ENCODE peak calls at places on chromosomes 3 and 15, in four cellular contexts. S is colonic mucosa, T is GM10248, X is natural killer cell. W is an unnamed sample.
A peak's percentile ranks its signal among the peaks of the same experiment; 100 is the strongest.

GRCh38 chr3:127809611-127810010 is 12.7 kb downstream of the MGLL start:
- DNase-seq in S (no peak), T (no peak), X (no peak), W (no peak)

GRCh38 chr3:59759298-59760169 is 709.7 kb upstream of the CFAP20DC start:
- DNase-seq in S (no peak), T (no peak), X (no peak), W (no peak)

GRCh38 chr3:191393146-191393545 is 62.8 kb upstream of the UTS2B start:
- DNase-seq in S (no peak), T (no peak), X (no peak), W (no peak)

GRCh38 chr15:42324308-42324707 is 35.0 kb upstream of the CAPN3 start:
- DNase-seq in S (no peak), T (no peak), X (no peak), W (no peak)

GRCh38 chr15:56759450-56759845 is 26.1 kb upstream of the ZNF280D start:
- DNase-seq in S (no peak), T (no peak), X (no peak), W (no peak)

GRCh38 chr3:157088133-157088488 is 71.8 kb downstream of the CCNL1 start:
- DNase-seq in S (no peak), T (no peak), X (no peak), W (no peak)

GRCh38 chr3:197149528-197149927 is 119.9 kb upstream of the MELTF start:
- DNase-seq in S (no peak), T (no peak), X (no peak), W (no peak)

GRCh38 chr15:88998980-88999713 is 86.0 kb upstream of the MFGE8 start:
- DNase-seq in S (no peak), T (no peak), X (no peak), W (no peak)

GRCh38 chr3:46861996-46862688 is 1.1 kb downstream of the MYL3 start:
- DNase-seq in S (no peak), T (no peak), X (no peak), W (no peak)

GRCh38 chr15:65071381-65071811 is 3.6 kb upstream of the RASL12 start:
- DNase-seq in S (no peak), T (no peak), X (no peak), W (no peak)

GRCh38 chr3:139506792-139507191 is 30.5 kb upstream of the RBP2 start:
- DNase-seq in S (no peak), T (no peak), X (no peak), W (no peak)

GRCh38 chr3:112446343-112446742 is 52.9 kb downstream of the BTLA start:
- DNase-seq in S (no peak), T (no peak), X (no peak), W (no peak)

GRCh38 chr15:31276596-31277298 is 49.9 kb upstream of the KLF13 start:
- DNase-seq in S (no peak), T (no peak), X (peak; percentile 11), W (no peak)

GRCh38 chr15:71800835-71801745 is 9.3 kb upstream of the NR2E3 start:
- DNase-seq in S (peak; percentile 59), T (peak; percentile 65), X (no peak), W (no peak)

GRCh38 chr3:81580399-81580798 is 181.0 kb downstream of the GBE1 start:
- DNase-seq in S (no peak), T (no peak), X (no peak), W (no peak)

GRCh38 chr3:150183619-150184425 is 213.1 kb upstream of the PFN2 start:
- DNase-seq in S (peak; percentile 62), T (peak; percentile 68), X (no peak), W (peak; percentile 23)

GRCh38 chr3:46504780-46505179 is 7.0 kb downstream of the RTP3 start:
- DNase-seq in S (no peak), T (no peak), X (no peak), W (no peak)

GRCh38 chr3:113825090-113825489 is 13.5 kb upstream of the GRAMD1C start:
- DNase-seq in S (no peak), T (peak; percentile 68), X (no peak), W (no peak)
- TF ChIP-seq CTCF in S (no peak), T (no peak), X (no peak), W (no peak)

DNA sequence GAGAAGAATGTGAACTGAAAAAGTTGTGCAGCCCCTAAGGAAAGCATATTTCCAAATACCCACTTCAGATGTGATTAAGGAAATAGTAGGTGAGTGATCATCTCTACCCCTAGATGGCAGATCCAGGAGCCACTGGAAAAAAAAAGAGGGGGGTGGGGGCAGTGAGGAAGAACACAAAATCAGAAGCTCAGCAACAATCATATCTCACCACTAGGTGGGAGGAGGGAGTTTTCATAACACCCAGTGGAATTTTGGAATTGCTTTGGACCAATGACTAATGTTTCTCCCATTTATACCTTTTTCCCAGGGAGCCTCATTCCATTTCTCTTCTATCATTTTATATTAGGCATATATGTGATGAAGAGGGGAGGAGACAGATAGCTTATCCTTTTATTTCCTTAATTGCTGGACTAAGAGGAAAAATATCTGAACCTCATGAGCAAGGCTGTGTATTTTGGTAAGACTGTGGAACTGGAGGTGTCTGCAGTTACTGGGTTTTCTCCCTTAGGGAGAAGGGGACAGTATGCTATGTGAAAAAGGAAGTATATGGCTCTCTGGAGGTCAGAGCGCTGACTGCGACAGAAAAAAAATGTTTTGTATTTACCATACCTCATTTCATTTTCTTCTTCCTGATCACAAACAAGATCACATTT is 363.4 kb downstream of the GAP43 start:
- DNase-seq in S (no peak), T (no peak), X (no peak), W (no peak)
- TF ChIP-seq CTCF in S (no peak), T (no peak), X (no peak), W (no peak)

DNA sequence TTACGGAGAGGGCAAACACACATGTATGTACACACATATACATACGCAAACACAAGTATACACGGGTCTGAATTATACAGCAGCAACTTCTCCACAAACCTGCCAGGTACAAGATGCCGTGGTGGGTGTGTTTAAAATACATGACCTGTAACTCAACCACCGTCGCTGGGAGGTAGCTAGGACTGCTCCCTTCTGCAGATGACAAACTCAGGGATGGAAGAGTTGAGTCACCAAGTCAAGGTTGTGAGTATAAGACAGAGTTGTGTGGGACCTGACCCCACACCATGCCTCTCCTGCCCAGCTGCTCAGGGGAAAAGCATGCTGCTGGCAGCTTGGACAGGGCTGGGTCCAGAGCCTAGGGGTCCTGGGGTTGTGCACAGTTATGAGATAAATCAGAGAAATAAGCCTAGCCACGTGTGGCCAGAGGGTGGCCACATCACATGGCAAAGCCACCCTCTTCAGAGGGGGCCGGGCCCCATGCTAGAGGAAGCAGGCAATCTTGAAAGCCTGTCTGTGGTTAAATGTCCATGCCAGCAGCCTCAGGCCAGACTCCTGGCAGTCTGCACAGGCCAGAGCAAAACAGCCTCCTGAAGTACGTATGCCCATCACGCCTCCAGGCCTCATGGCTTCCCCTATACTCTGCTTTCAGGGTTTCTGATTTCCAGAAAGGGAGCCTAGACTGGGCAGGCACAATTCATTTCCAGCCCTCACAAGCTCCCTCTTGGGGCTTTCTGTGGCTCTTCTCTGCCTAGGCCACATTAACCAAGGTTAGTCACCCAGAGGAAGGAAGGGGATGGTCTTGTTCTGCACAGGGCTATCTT is 107.7 kb upstream of the RPL32 start:
- DNase-seq in S (no peak), T (peak; percentile 55), X (no peak), W (no peak)
- TF ChIP-seq CTCF in S (no peak), T (no peak), X (no peak), W (no peak)

GRCh38 chr15:23629234-23629805 is 18.3 kb downstream of the MAGEL2 start:
- DNase-seq in S (no peak), T (no peak), X (no peak), W (no peak)
- TF ChIP-seq CTCF in S (peak; percentile 42), T (no peak), X (no peak), W (no peak)

DNA sequence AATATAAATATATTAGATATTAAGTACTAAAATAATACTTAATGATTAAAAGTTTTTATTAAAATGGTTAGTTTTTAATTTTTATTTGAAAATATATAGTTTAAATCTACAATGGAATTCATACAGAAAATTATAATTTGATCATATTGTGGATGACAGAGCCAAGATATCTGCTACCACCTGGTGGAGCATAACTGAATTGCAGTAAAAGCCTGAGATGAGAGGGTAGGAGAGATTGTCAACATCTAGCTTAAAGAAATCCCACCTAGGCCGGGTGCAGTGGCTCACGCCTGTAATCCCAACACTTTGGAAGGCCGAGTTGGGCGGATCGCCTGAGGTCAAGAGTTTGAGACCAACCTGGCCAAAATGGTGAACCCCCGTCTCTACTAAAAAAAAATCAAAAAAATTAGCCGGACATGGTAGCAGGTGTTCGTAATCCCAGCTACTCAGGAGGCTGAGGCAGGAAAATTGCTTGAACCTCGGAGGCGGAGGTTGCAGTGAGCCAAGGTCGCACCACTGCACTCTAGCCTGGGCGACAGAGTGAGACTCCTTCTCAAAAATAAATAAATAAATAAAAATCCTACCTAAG is 25.1 kb upstream of the CSTA start:
- DNase-seq in S (peak; percentile 40), T (no peak), X (no peak), W (no peak)
- TF ChIP-seq CTCF in S (peak; percentile 58), T (peak; percentile 56), X (peak; percentile 63), W (no peak)

DNA sequence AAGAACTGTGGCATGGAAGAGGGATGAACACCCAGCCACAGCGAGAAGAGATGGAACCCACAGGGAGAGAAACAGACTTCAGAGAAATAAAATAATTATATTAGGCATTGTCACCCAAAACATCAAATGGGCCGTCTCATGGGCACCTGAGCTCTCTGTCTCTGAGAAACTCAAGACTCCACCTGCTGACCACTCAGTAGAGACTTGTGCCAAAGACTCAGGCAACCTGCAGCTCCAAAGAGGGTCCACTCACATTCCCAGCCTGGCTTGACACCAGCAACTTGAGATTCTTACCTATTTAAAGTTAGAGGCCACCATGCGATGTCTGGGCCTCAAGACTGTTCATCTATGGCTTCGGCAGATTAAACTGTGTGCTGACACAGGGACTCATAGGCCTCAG is 12.0 kb downstream of the SEMA5B start:
- DNase-seq in S (no peak), T (no peak), X (no peak), W (no peak)
- TF ChIP-seq CTCF in S (no peak), T (no peak), X (no peak), W (no peak)

GRCh38 chr3:183099026-183099837 is at the start of gene MCCC1:
- DNase-seq in S (peak; percentile 99), T (peak; percentile 98), X (peak; percentile 96), W (peak; percentile 91)
- TF ChIP-seq CTCF in S (no peak), T (no peak), X (no peak), W (no peak)

GRCh38 chr15:67783303-67783702 is 42.0 kb upstream of the SKOR1 start:
- DNase-seq in S (no peak), T (peak; percentile 42), X (peak; percentile 33), W (peak; percentile 31)
- TF ChIP-seq CTCF in S (no peak), T (no peak), X (peak; percentile 16), W (no peak)

DNA sequence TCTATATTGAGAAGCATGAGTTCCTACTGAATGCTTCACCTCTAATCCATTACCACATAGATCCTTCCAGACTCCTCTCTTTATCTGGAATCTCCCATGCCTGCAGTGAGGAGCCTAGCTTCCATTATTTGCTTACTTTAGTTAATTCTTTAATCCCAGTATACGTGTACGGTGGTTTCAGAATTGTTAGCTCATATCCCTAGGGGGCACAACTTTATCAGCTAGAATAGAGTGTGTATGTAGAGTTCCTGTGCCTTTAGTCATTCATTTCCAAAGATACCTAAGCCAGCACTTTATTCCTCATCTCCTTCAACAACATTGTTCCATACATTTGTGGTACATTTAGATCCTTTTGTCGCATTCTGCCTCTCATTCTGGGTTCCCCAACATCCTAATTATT is 226.0 kb downstream of the TJP1 start:
- DNase-seq in S (no peak), T (no peak), X (no peak), W (no peak)
- TF ChIP-seq CTCF in S (no peak), T (no peak), X (no peak), W (no peak)